ENCODE peak calls at places on chromosomes 1 and 21, in five cellular contexts. One of them, this sample, is unnamed.

GRCh38 chr1:8214501-8215173 is 103.3 kb upstream of the SLC45A1 start:
- DNase-seq in stomach: no peak
- DNase-seq in body of pancreas: no peak
- DNase-seq in upper lobe of left lung: no peak
- DNase-seq in lower leg skin: no peak
- DNase-seq in this sample: no peak

GRCh38 chr21:45747802-45748445 is 104.4 kb downstream of the PCBP3 start:
- DNase-seq in stomach: no peak
- DNase-seq in body of pancreas: no peak
- DNase-seq in upper lobe of left lung: no peak
- DNase-seq in lower leg skin: peak
- DNase-seq in this sample: no peak

GRCh38 chr1:65049941-65050713 is 83.8 kb upstream of the JAK1 start:
- DNase-seq in stomach: no peak
- DNase-seq in body of pancreas: no peak
- DNase-seq in upper lobe of left lung: no peak
- DNase-seq in lower leg skin: no peak
- DNase-seq in this sample: no peak

GRCh38 chr1:160834945-160835565 is 27.6 kb downstream of the CD244 start:
- DNase-seq in stomach: no peak
- DNase-seq in body of pancreas: peak
- DNase-seq in upper lobe of left lung: no peak
- DNase-seq in lower leg skin: no peak
- DNase-seq in this sample: no peak

GRCh38 chr1:24932284-24932683 is 2.2 kb upstream of the RUNX3 start:
- DNase-seq in stomach: peak
- DNase-seq in body of pancreas: peak
- DNase-seq in upper lobe of left lung: peak
- DNase-seq in lower leg skin: no peak
- DNase-seq in this sample: no peak

GRCh38 chr21:36854391-36854790 is 112.1 kb downstream of the HLCS start:
- DNase-seq in stomach: no peak
- DNase-seq in body of pancreas: no peak
- DNase-seq in upper lobe of left lung: no peak
- DNase-seq in lower leg skin: no peak
- DNase-seq in this sample: no peak

GRCh38 chr1:5993553-5994510 is 1.6 kb upstream of the NPHP4 start:
- DNase-seq in stomach: no peak
- DNase-seq in body of pancreas: no peak
- DNase-seq in upper lobe of left lung: no peak
- DNase-seq in lower leg skin: no peak
- DNase-seq in this sample: no peak

GRCh38 chr1:3194760-3195479 is 125.9 kb downstream of the PRDM16 start:
- DNase-seq in stomach: no peak
- DNase-seq in body of pancreas: no peak
- DNase-seq in upper lobe of left lung: peak
- DNase-seq in lower leg skin: no peak
- DNase-seq in this sample: no peak

GRCh38 chr1:55067022-55067781 is 27.9 kb downstream of the PCSK9 start:
- DNase-seq in stomach: no peak
- DNase-seq in body of pancreas: no peak
- DNase-seq in upper lobe of left lung: no peak
- DNase-seq in lower leg skin: no peak
- DNase-seq in this sample: no peak

GRCh38 chr21:44874497-44875331 is 1.2 kb upstream of the PTTG1IP start:
- DNase-seq in stomach: peak
- DNase-seq in body of pancreas: peak
- DNase-seq in upper lobe of left lung: peak
- DNase-seq in lower leg skin: peak
- DNase-seq in this sample: peak

GRCh38 chr1:48038273-48038767 is 41.1 kb upstream of the TRABD2B start:
- DNase-seq in stomach: no peak
- DNase-seq in body of pancreas: no peak
- DNase-seq in upper lobe of left lung: no peak
- DNase-seq in lower leg skin: no peak
- DNase-seq in this sample: no peak

GRCh38 chr1:38331496-38332210 is 285.1 kb upstream of the POU3F1 start:
- DNase-seq in stomach: no peak
- DNase-seq in body of pancreas: no peak
- DNase-seq in upper lobe of left lung: no peak
- DNase-seq in lower leg skin: no peak
- DNase-seq in this sample: no peak

GRCh38 chr1:186497651-186498050 is 36.7 kb upstream of the PDC start:
- DNase-seq in stomach: no peak
- DNase-seq in body of pancreas: no peak
- DNase-seq in upper lobe of left lung: no peak
- DNase-seq in lower leg skin: no peak
- DNase-seq in this sample: no peak

GRCh38 chr1:145714524-145715111 is 4.7 kb upstream of the CD160 start:
- DNase-seq in stomach: no peak
- DNase-seq in body of pancreas: peak
- DNase-seq in upper lobe of left lung: no peak
- DNase-seq in lower leg skin: no peak
- DNase-seq in this sample: no peak

GRCh38 chr1:222749927-222750326 is 12.9 kb downstream of the FAM177B start:
- DNase-seq in stomach: no peak
- DNase-seq in body of pancreas: no peak
- DNase-seq in upper lobe of left lung: no peak
- DNase-seq in lower leg skin: no peak
- DNase-seq in this sample: no peak

GRCh38 chr1:84758968-84759491 is 68.8 kb upstream of the SSX2IP start:
- DNase-seq in stomach: no peak
- DNase-seq in body of pancreas: no peak
- DNase-seq in upper lobe of left lung: peak
- DNase-seq in lower leg skin: no peak
- DNase-seq in this sample: peak

GRCh38 chr1:23444104-23444533 is 19.6 kb upstream of the TCEA3 start:
- DNase-seq in stomach: peak
- DNase-seq in body of pancreas: peak
- DNase-seq in upper lobe of left lung: no peak
- DNase-seq in lower leg skin: peak
- DNase-seq in this sample: peak

GRCh38 chr1:53878492-53879105 is 11.0 kb downstream of the YIPF1 start:
- DNase-seq in stomach: no peak
- DNase-seq in body of pancreas: no peak
- DNase-seq in upper lobe of left lung: no peak
- DNase-seq in lower leg skin: no peak
- DNase-seq in this sample: no peak

GRCh38 chr1:158016651-158017335 is 23.3 kb downstream of the KIRREL1 start:
- DNase-seq in stomach: no peak
- DNase-seq in body of pancreas: no peak
- DNase-seq in upper lobe of left lung: no peak
- DNase-seq in lower leg skin: no peak
- DNase-seq in this sample: no peak

GRCh38 chr1:48673725-48674124 is 103.0 kb downstream of the BEND5 start:
- DNase-seq in stomach: no peak
- DNase-seq in body of pancreas: no peak
- DNase-seq in upper lobe of left lung: no peak
- DNase-seq in lower leg skin: no peak
- DNase-seq in this sample: no peak

GRCh38 chr1:115170972-115171392 is 81.7 kb upstream of the TSPAN2 start:
- DNase-seq in stomach: no peak
- DNase-seq in body of pancreas: no peak
- DNase-seq in upper lobe of left lung: no peak
- DNase-seq in lower leg skin: no peak
- DNase-seq in this sample: no peak

GRCh38 chr1:76138217-76138616 is 63.7 kb downstream of the ST6GALNAC3 start:
- DNase-seq in stomach: no peak
- DNase-seq in body of pancreas: no peak
- DNase-seq in upper lobe of left lung: no peak
- DNase-seq in lower leg skin: no peak
- DNase-seq in this sample: peak

GRCh38 chr1:151809625-151810556 is 4.7 kb upstream of the LINGO4 start:
- DNase-seq in stomach: no peak
- DNase-seq in body of pancreas: peak
- DNase-seq in upper lobe of left lung: no peak
- DNase-seq in lower leg skin: peak
- DNase-seq in this sample: no peak

GRCh38 chr1:199862047-199862446 is 165.5 kb upstream of the NR5A2 start:
- DNase-seq in stomach: no peak
- DNase-seq in body of pancreas: no peak
- DNase-seq in upper lobe of left lung: no peak
- DNase-seq in lower leg skin: no peak
- DNase-seq in this sample: no peak

GRCh38 chr1:83497563-83497962 is 501.4 kb downstream of the TTLL7 start:
- DNase-seq in stomach: no peak
- DNase-seq in body of pancreas: no peak
- DNase-seq in upper lobe of left lung: no peak
- DNase-seq in lower leg skin: no peak
- DNase-seq in this sample: no peak
- TF ChIP-seq CTCF in stomach: no peak
- TF ChIP-seq CTCF in body of pancreas: no peak
- TF ChIP-seq CTCF in upper lobe of left lung: peak
- TF ChIP-seq CTCF in lower leg skin: no peak
- TF ChIP-seq CTCF in this sample: no peak

GRCh38 chr1:235070819-235071218 is 57.8 kb downstream of the TOMM20 start:
- DNase-seq in stomach: no peak
- DNase-seq in body of pancreas: no peak
- DNase-seq in upper lobe of left lung: no peak
- DNase-seq in lower leg skin: no peak
- DNase-seq in this sample: no peak

GRCh38 chr1:235068155-235069121 is 60.2 kb downstream of the TOMM20 start:
- DNase-seq in stomach: peak
- DNase-seq in body of pancreas: peak
- DNase-seq in upper lobe of left lung: no peak
- DNase-seq in lower leg skin: no peak
- DNase-seq in this sample: no peak

GRCh38 chr1:235069171-235069570 is 59.5 kb downstream of the TOMM20 start:
- DNase-seq in stomach: no peak
- DNase-seq in body of pancreas: no peak
- DNase-seq in upper lobe of left lung: no peak
- DNase-seq in lower leg skin: no peak
- DNase-seq in this sample: no peak

GRCh38 chr1:235069577-235070563 is 58.8 kb downstream of the TOMM20 start:
- DNase-seq in stomach: peak
- DNase-seq in body of pancreas: peak
- DNase-seq in upper lobe of left lung: peak
- DNase-seq in lower leg skin: peak
- DNase-seq in this sample: no peak

DNA sequence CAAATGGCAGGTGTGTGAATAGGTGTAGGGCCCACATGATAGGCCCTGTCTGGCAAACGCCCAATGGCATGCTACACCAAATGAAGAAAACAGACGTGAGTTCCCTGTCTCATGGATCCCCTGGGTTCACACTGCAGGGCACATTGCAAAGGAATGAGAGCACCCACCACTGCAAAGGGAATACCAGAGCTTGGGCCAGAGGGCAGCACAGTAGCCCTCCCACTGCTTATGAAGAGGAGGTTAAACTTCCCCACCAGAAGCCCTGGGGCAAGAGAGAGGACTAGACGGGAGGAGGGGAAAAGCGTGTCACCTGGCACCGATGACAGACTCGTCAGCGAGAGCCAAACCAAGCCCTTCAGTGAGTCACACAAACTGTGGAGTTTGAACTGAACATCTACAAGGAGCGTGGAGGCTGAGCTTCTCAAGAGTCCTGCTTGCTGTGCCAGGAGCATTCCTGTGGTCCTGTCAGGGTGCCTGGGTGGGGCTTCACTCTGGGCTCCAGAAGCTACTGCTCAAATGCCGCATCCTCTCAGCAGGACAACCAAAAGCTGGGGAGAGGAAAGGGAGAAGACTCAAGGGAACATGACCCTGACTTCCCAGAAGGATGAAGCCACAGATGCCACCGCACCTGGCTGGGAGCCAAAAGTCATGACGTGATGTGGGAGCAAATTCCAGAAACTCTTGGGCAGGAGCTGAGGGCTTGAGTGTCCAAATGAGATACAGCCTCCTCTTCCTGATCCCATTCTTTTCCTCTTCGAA is 61.1 kb downstream of the TOMM20 start:
- DNase-seq in stomach: peak
- DNase-seq in body of pancreas: peak
- DNase-seq in upper lobe of left lung: no peak
- DNase-seq in lower leg skin: peak
- DNase-seq in this sample: peak
- TF ChIP-seq POLR2A in stomach: no peak
- TF ChIP-seq POLR2A in body of pancreas: no peak
- TF ChIP-seq POLR2A in upper lobe of left lung: peak
- TF ChIP-seq POLR2A in lower leg skin: no peak
- TF ChIP-seq POLR2A in this sample: no peak

DNA sequence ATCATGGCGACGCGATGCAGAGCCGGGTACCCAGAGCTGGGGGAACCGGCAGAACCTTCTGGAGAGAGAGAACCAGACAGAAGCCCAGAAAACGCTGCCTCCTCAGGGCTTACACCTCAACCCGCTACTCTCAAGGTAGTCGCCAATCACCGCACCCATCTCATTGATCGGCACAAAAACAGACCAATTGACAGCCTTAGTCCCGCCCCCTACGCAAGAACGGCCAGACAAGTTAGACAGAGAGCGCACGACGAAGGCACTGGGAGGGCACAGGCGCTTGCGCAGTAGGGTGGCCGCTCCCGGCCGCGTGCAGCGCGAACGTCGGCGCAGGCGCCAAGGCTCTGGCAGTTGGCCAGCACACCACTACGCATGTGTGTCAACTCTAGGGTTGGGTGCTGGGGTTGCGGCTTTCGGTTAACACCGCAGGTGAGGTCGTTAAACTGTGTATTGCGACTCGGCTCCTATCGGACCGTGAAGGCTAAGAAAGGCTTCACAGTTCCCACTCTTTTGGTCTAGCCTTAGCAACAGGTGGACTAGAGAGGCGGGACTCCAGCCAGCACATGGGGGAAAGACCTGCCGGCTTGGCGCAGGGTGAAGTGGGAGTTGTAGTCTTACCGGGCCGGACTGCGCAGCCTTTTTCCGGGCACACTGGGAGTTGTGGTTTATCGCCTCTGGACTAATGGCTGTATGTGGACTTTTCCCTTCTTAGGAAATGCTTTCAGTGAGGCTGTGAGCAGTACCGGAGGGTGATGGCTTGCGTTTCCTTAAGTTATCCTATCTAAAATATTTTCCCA is at the start of the genes CCT3 and TSACC:
- DNase-seq in stomach: peak
- DNase-seq in body of pancreas: peak
- DNase-seq in upper lobe of left lung: peak
- DNase-seq in lower leg skin: peak
- DNase-seq in this sample: peak
- TF ChIP-seq CTCF in stomach: no peak
- TF ChIP-seq CTCF in body of pancreas: peak
- TF ChIP-seq CTCF in upper lobe of left lung: peak
- TF ChIP-seq CTCF in lower leg skin: no peak
- TF ChIP-seq CTCF in this sample: no peak

GRCh38 chr1:15848929-15849774 is 1.6 kb downstream of the SPEN start:
- DNase-seq in stomach: peak
- DNase-seq in body of pancreas: peak
- DNase-seq in upper lobe of left lung: peak
- DNase-seq in lower leg skin: peak
- DNase-seq in this sample: peak

GRCh38 chr1:15848143-15848928 is 829 bp downstream of the SPEN start:
- DNase-seq in stomach: peak
- DNase-seq in body of pancreas: peak
- DNase-seq in upper lobe of left lung: peak
- DNase-seq in lower leg skin: peak
- DNase-seq in this sample: peak

GRCh38 chr1:15851251-15852035 is 3.9 kb downstream of the SPEN start:
- DNase-seq in stomach: no peak
- DNase-seq in body of pancreas: no peak
- DNase-seq in upper lobe of left lung: no peak
- DNase-seq in lower leg skin: no peak
- DNase-seq in this sample: no peak

GRCh38 chr1:15850450-15851079 is 3.1 kb downstream of the SPEN start:
- DNase-seq in stomach: no peak
- DNase-seq in body of pancreas: peak
- DNase-seq in upper lobe of left lung: no peak
- DNase-seq in lower leg skin: no peak
- DNase-seq in this sample: no peak

GRCh38 chr1:15849775-15850449 is 2.4 kb downstream of the SPEN start:
- DNase-seq in stomach: peak
- DNase-seq in body of pancreas: peak
- DNase-seq in upper lobe of left lung: no peak
- DNase-seq in lower leg skin: no peak
- DNase-seq in this sample: peak
- TF ChIP-seq POLR2A in stomach: no peak
- TF ChIP-seq POLR2A in body of pancreas: no peak
- TF ChIP-seq POLR2A in upper lobe of left lung: no peak
- TF ChIP-seq POLR2A in lower leg skin: no peak
- TF ChIP-seq POLR2A in this sample: no peak